ENCODE peak calls at places on chromosomes 5 and 9, in seven cellular contexts. One of them, this sample, is unnamed.

GRCh38 chr9:83197611-83198010 is 134.7 kb upstream of the RASEF start:
- DNase-seq in PC-3: no peak
- DNase-seq in SK-N-SH: no peak
- DNase-seq in Caco-2: no peak
- DNase-seq in GM12865: no peak
- DNase-seq in neural crest cell: no peak
- DNase-seq in left ventricle myocardium inferior: no peak
- DNase-seq in this sample: no peak

GRCh38 chr5:88663793-88664216 is 219.2 kb downstream of the MEF2C start:
- DNase-seq in neural crest cell: no peak
- DNase-seq in Caco-2: no peak
- DNase-seq in left ventricle myocardium inferior: no peak
- DNase-seq in SK-N-SH: no peak
- DNase-seq in GM12865: no peak
- DNase-seq in PC-3: no peak
- DNase-seq in this sample: no peak

GRCh38 chr5:158435161-158435616 is 576.2 kb upstream of the CLINT1 start:
- DNase-seq in Caco-2: no peak
- DNase-seq in GM12865: peak; percentile 18
- DNase-seq in left ventricle myocardium inferior: no peak
- DNase-seq in SK-N-SH: no peak
- DNase-seq in PC-3: no peak
- DNase-seq in neural crest cell: no peak
- DNase-seq in this sample: peak; percentile 31

GRCh38 chr5:169610606-169611005 is 26.5 kb upstream of the DOCK2 start:
- DNase-seq in Caco-2: no peak
- DNase-seq in PC-3: peak; percentile 68
- DNase-seq in neural crest cell: no peak
- DNase-seq in GM12865: no peak
- DNase-seq in SK-N-SH: no peak
- DNase-seq in left ventricle myocardium inferior: no peak
- DNase-seq in this sample: no peak

GRCh38 chr5:117102591-117102990 is 528.0 kb upstream of the SEMA6A start:
- DNase-seq in Caco-2: no peak
- DNase-seq in left ventricle myocardium inferior: no peak
- DNase-seq in neural crest cell: no peak
- DNase-seq in GM12865: no peak
- DNase-seq in SK-N-SH: no peak
- DNase-seq in PC-3: no peak
- DNase-seq in this sample: no peak

GRCh38 chr5:2914022-2914661 is 162.7 kb upstream of the IRX2 start:
- DNase-seq in SK-N-SH: no peak
- DNase-seq in PC-3: no peak
- DNase-seq in left ventricle myocardium inferior: no peak
- DNase-seq in neural crest cell: no peak
- DNase-seq in Caco-2: no peak
- DNase-seq in GM12865: no peak
- DNase-seq in this sample: no peak

GRCh38 chr9:132411091-132411508 is 1.1 kb downstream of the CFAP77 start:
- DNase-seq in GM12865: peak; percentile 80
- DNase-seq in PC-3: peak; percentile 73
- DNase-seq in Caco-2: peak; percentile 81
- DNase-seq in SK-N-SH: peak; percentile 67
- DNase-seq in neural crest cell: peak; percentile 52
- DNase-seq in left ventricle myocardium inferior: peak; percentile 32
- DNase-seq in this sample: peak; percentile 64

GRCh38 chr5:139667730-139668063 is 19.5 kb downstream of the CXXC5 start:
- DNase-seq in left ventricle myocardium inferior: no peak
- DNase-seq in PC-3: no peak
- DNase-seq in SK-N-SH: peak; percentile 59
- DNase-seq in GM12865: no peak
- DNase-seq in Caco-2: no peak
- DNase-seq in neural crest cell: no peak
- DNase-seq in this sample: no peak

GRCh38 chr5:156641690-156642089 is 208.4 kb upstream of the PPP1R2B start:
- DNase-seq in PC-3: no peak
- DNase-seq in left ventricle myocardium inferior: no peak
- DNase-seq in neural crest cell: no peak
- DNase-seq in GM12865: no peak
- DNase-seq in SK-N-SH: no peak
- DNase-seq in Caco-2: no peak
- DNase-seq in this sample: no peak

GRCh38 chr9:104258289-104259045 is 164.4 kb downstream of the SMC2 start:
- DNase-seq in PC-3: no peak
- DNase-seq in Caco-2: no peak
- DNase-seq in SK-N-SH: no peak
- DNase-seq in left ventricle myocardium inferior: no peak
- DNase-seq in GM12865: no peak
- DNase-seq in neural crest cell: no peak
- DNase-seq in this sample: no peak

GRCh38 chr9:36956908-36957307 is 77.2 kb downstream of the PAX5 start:
- DNase-seq in neural crest cell: no peak
- DNase-seq in left ventricle myocardium inferior: no peak
- DNase-seq in Caco-2: no peak
- DNase-seq in GM12865: no peak
- DNase-seq in SK-N-SH: no peak
- DNase-seq in PC-3: no peak
- DNase-seq in this sample: no peak

GRCh38 chr9:137705443-137705863 is 86.6 kb downstream of the EHMT1 start:
- DNase-seq in Caco-2: no peak
- DNase-seq in PC-3: no peak
- DNase-seq in left ventricle myocardium inferior: no peak
- DNase-seq in SK-N-SH: no peak
- DNase-seq in neural crest cell: no peak
- DNase-seq in GM12865: peak; percentile 81
- DNase-seq in this sample: no peak

GRCh38 chr5:37086466-37087178 is 162.6 kb downstream of the CPLANE1 start:
- DNase-seq in PC-3: peak; percentile 37
- DNase-seq in Caco-2: peak; percentile 74
- DNase-seq in neural crest cell: no peak
- DNase-seq in SK-N-SH: no peak
- DNase-seq in GM12865: no peak
- DNase-seq in left ventricle myocardium inferior: no peak
- DNase-seq in this sample: no peak

GRCh38 chr9:116471093-116471906 is 215.8 kb upstream of the TRIM32 start:
- DNase-seq in GM12865: no peak
- DNase-seq in left ventricle myocardium inferior: peak; percentile 21
- DNase-seq in PC-3: no peak
- DNase-seq in neural crest cell: peak; percentile 22
- DNase-seq in SK-N-SH: no peak
- DNase-seq in Caco-2: no peak
- DNase-seq in this sample: no peak

GRCh38 chr5:110469486-110469885 is 257.0 kb downstream of the TMEM232 start:
- DNase-seq in GM12865: no peak
- DNase-seq in neural crest cell: no peak
- DNase-seq in left ventricle myocardium inferior: no peak
- DNase-seq in SK-N-SH: no peak
- DNase-seq in Caco-2: no peak
- DNase-seq in PC-3: no peak
- DNase-seq in this sample: no peak

GRCh38 chr9:125075997-125076396 is 67.3 kb downstream of the SCAI start:
- DNase-seq in GM12865: no peak
- DNase-seq in PC-3: no peak
- DNase-seq in neural crest cell: no peak
- DNase-seq in left ventricle myocardium inferior: no peak
- DNase-seq in Caco-2: no peak
- DNase-seq in SK-N-SH: no peak
- DNase-seq in this sample: no peak

GRCh38 chr9:4062966-4063365 is 236.9 kb downstream of the GLIS3 start:
- DNase-seq in neural crest cell: no peak
- DNase-seq in left ventricle myocardium inferior: no peak
- DNase-seq in PC-3: no peak
- DNase-seq in GM12865: no peak
- DNase-seq in Caco-2: no peak
- DNase-seq in SK-N-SH: no peak
- DNase-seq in this sample: peak; percentile 32

GRCh38 chr5:5497132-5497748 is 74.8 kb downstream of the ICE1 start:
- DNase-seq in GM12865: peak; percentile 54
- DNase-seq in Caco-2: no peak
- DNase-seq in SK-N-SH: peak; percentile 91
- DNase-seq in neural crest cell: peak; percentile 33
- DNase-seq in left ventricle myocardium inferior: peak; percentile 34
- DNase-seq in PC-3: peak; percentile 72
- DNase-seq in this sample: peak; percentile 52

GRCh38 chr9:88007291-88007650 is 32.9 kb upstream of the CDK20 start:
- DNase-seq in Caco-2: no peak
- DNase-seq in GM12865: peak; percentile 64
- DNase-seq in SK-N-SH: no peak
- DNase-seq in left ventricle myocardium inferior: no peak
- DNase-seq in neural crest cell: no peak
- DNase-seq in PC-3: no peak
- DNase-seq in this sample: no peak

GRCh38 chr5:87151547-87151946 is 116.1 kb upstream of the RASA1 start:
- DNase-seq in left ventricle myocardium inferior: no peak
- DNase-seq in Caco-2: no peak
- DNase-seq in SK-N-SH: no peak
- DNase-seq in PC-3: peak; percentile 97
- DNase-seq in GM12865: peak; percentile 24
- DNase-seq in neural crest cell: no peak
- DNase-seq in this sample: peak; percentile 82

GRCh38 chr9:107489687-107490605 is at the start of gene KLF4:
- DNase-seq in SK-N-SH: peak; percentile 86
- DNase-seq in Caco-2: peak; percentile 92
- DNase-seq in GM12865: peak; percentile 93
- DNase-seq in PC-3: peak; percentile 80
- DNase-seq in neural crest cell: peak; percentile 79
- DNase-seq in left ventricle myocardium inferior: peak; percentile 92
- DNase-seq in this sample: peak; percentile 95

GRCh38 chr9:134585021-134585561 is 56.5 kb upstream of the COL5A1 start:
- DNase-seq in left ventricle myocardium inferior: no peak
- DNase-seq in Caco-2: no peak
- DNase-seq in SK-N-SH: no peak
- DNase-seq in neural crest cell: no peak
- DNase-seq in GM12865: no peak
- DNase-seq in PC-3: no peak
- DNase-seq in this sample: no peak

GRCh38 chr5:111685969-111686368 is 71.0 kb downstream of the NREP start:
- DNase-seq in Caco-2: no peak
- DNase-seq in neural crest cell: no peak
- DNase-seq in left ventricle myocardium inferior: no peak
- DNase-seq in GM12865: peak; percentile 38
- DNase-seq in PC-3: peak; percentile 65
- DNase-seq in SK-N-SH: no peak
- DNase-seq in this sample: peak; percentile 47
- TF ChIP-seq CTCF in Caco-2: peak; percentile 20
- TF ChIP-seq CTCF in neural crest cell: peak; percentile 12
- TF ChIP-seq CTCF in left ventricle myocardium inferior: no peak
- TF ChIP-seq CTCF in GM12865: no peak
- TF ChIP-seq CTCF in PC-3: peak; percentile 77
- TF ChIP-seq CTCF in SK-N-SH: no peak
- TF ChIP-seq CTCF in this sample: peak; percentile 28

DNA sequence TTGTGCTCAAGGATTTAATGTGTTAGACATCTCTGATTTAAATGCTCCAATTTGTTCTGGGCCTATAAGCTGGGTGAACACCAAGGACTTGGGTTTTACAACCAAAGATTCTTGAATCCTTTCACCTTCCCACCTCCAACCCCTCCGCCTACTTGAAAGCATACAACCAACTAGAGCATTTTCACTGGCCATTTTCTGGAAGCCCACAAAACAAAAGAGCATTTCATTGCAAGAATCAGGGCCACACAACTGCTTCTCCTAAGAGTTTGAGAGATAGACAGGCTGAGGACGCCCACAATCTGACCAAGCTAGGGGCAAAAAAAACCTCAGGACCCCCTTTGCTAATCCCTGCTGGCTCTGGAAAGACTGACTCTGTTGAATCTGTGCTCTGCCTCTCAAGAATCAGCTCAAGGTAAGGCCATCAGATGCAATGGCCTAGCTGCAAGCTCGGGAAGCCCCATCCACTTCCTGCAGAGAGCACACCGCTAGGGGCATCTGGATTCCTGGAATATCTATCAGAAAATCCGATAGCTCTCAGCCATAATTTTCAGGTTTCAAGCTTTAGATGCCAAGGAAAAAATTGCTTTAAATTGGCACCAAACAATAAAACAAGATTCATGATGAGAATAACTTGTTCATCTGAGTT is 57.7 kb downstream of the RETREG1 start:
- DNase-seq in GM12865: no peak
- DNase-seq in Caco-2: no peak
- DNase-seq in SK-N-SH: no peak
- DNase-seq in left ventricle myocardium inferior: no peak
- DNase-seq in PC-3: no peak
- DNase-seq in neural crest cell: no peak
- DNase-seq in this sample: no peak
- TF ChIP-seq CTCF in GM12865: no peak
- TF ChIP-seq CTCF in Caco-2: no peak
- TF ChIP-seq CTCF in SK-N-SH: no peak
- TF ChIP-seq CTCF in left ventricle myocardium inferior: no peak
- TF ChIP-seq CTCF in PC-3: no peak
- TF ChIP-seq CTCF in neural crest cell: no peak
- TF ChIP-seq CTCF in this sample: no peak

GRCh38 chr5:64040496-64040895 is 78.3 kb upstream of the HTR1A start:
- DNase-seq in Caco-2: no peak
- DNase-seq in SK-N-SH: no peak
- DNase-seq in neural crest cell: no peak
- DNase-seq in left ventricle myocardium inferior: no peak
- DNase-seq in GM12865: no peak
- DNase-seq in PC-3: peak; percentile 51
- DNase-seq in this sample: peak; percentile 23
- TF ChIP-seq CTCF in Caco-2: no peak
- TF ChIP-seq CTCF in SK-N-SH: peak; percentile 41
- TF ChIP-seq CTCF in neural crest cell: no peak
- TF ChIP-seq CTCF in left ventricle myocardium inferior: no peak
- TF ChIP-seq CTCF in GM12865: no peak
- TF ChIP-seq CTCF in PC-3: peak; percentile 61
- TF ChIP-seq CTCF in this sample: peak; percentile 25

GRCh38 chr9:18438300-18438925 is 35.5 kb upstream of the ADAMTSL1 start:
- DNase-seq in left ventricle myocardium inferior: peak; percentile 38
- DNase-seq in GM12865: no peak
- DNase-seq in SK-N-SH: peak; percentile 65
- DNase-seq in PC-3: no peak
- DNase-seq in neural crest cell: peak; percentile 29
- DNase-seq in Caco-2: no peak
- DNase-seq in this sample: no peak
- TF ChIP-seq CTCF in left ventricle myocardium inferior: peak; percentile 47
- TF ChIP-seq CTCF in GM12865: no peak
- TF ChIP-seq CTCF in SK-N-SH: peak; percentile 49
- TF ChIP-seq CTCF in PC-3: no peak
- TF ChIP-seq CTCF in neural crest cell: peak; percentile 33
- TF ChIP-seq CTCF in Caco-2: no peak
- TF ChIP-seq CTCF in this sample: no peak

GRCh38 chr5:56269216-56269927 is 36.2 kb upstream of the ANKRD55 start:
- DNase-seq in neural crest cell: peak; percentile 18
- DNase-seq in SK-N-SH: peak; percentile 49
- DNase-seq in left ventricle myocardium inferior: no peak
- DNase-seq in Caco-2: peak; percentile 73
- DNase-seq in GM12865: peak; percentile 72
- DNase-seq in PC-3: peak; percentile 37
- DNase-seq in this sample: peak; percentile 42
- TF ChIP-seq CTCF in neural crest cell: peak; percentile 71
- TF ChIP-seq CTCF in SK-N-SH: peak; percentile 73
- TF ChIP-seq CTCF in left ventricle myocardium inferior: peak; percentile 57
- TF ChIP-seq CTCF in Caco-2: peak; percentile 83
- TF ChIP-seq CTCF in GM12865: peak; percentile 42
- TF ChIP-seq CTCF in PC-3: peak; percentile 43
- TF ChIP-seq CTCF in this sample: peak; percentile 36

This sample was measured in MCF 10A.